ENCODE peak calls at places on chromosomes 5 and 9, in eight cellular contexts. G is AG04449; Z is A549; S is BJ; A is esophagus squamous epithelium; U is activated CD4-positive, alpha-beta T cell treated with anti-CD3 and anti-CD28 coated beads, Interleukin-2, amount 10 ng/mL, durations not matched to agents 7 days and 5 days; O is testis; D is astrocyte. L is an unnamed sample.

GRCh38 chr5:57816108-57816507 is 333.5 kb upstream of the ACTBL2 start:
- DNase-seq in A (no peak), G (peak), D (peak), S (peak), O (no peak), U (no peak), Z (peak), L (peak)

GRCh38 chr5:80245986-80246781 is 9.7 kb downstream of the SERINC5 start:
- DNase-seq in U (no peak), D (peak), Z (no peak), S (no peak), G (no peak), O (no peak), A (no peak), L (peak)

GRCh38 chr5:180026320-180026719 is 45.2 kb downstream of the RNF130 start:
- DNase-seq in G (no peak), U (no peak), Z (peak), S (no peak), D (peak), A (no peak), O (no peak), L (peak)

GRCh38 chr5:72510610-72511121 is 3.5 kb upstream of the ZNF366 start:
- DNase-seq in U (no peak), S (no peak), D (peak), G (no peak), A (no peak), Z (no peak), O (no peak), L (peak)

GRCh38 chr5:22928821-22929482 is 75.8 kb upstream of the CDH12 start:
- DNase-seq in A (no peak), O (peak), S (no peak), G (no peak), Z (no peak), D (no peak), U (no peak), L (no peak)

GRCh38 chr5:140312067-140312790 is 9.3 kb upstream of the PFDN1 start:
- DNase-seq in Z (peak), D (peak), G (peak), U (no peak), O (no peak), A (no peak), S (peak), L (peak)

GRCh38 chr9:120853198-120853597 is 10.5 kb upstream of the PSMD5 start:
- DNase-seq in O (no peak), D (no peak), A (no peak), S (no peak), G (no peak), Z (no peak), U (no peak), L (no peak)

GRCh38 chr5:119468286-119468685 is 16.0 kb downstream of the HSD17B4 start:
- DNase-seq in O (no peak), U (no peak), Z (no peak), S (no peak), D (no peak), A (no peak), G (no peak), L (no peak)

GRCh38 chr5:160312139-160312959 is at the start of gene CCNJL:
- DNase-seq in D (peak), O (peak), U (no peak), Z (peak), G (no peak), A (no peak), S (no peak), L (peak)

GRCh38 chr5:24364711-24365110 is 280.1 kb downstream of the CDH10 start:
- DNase-seq in D (no peak), U (no peak), Z (no peak), A (no peak), S (no peak), O (no peak), G (no peak), L (no peak)

GRCh38 chr5:135038829-135039525 is 4.9 kb upstream of the PITX1 start:
- DNase-seq in U (no peak), A (no peak), G (no peak), D (no peak), Z (no peak), S (no peak), O (no peak), L (no peak)

GRCh38 chr9:122158202-122158601 is 1.4 kb downstream of the NDUFA8 start:
- DNase-seq in S (no peak), G (no peak), D (peak), O (peak), Z (peak), A (no peak), U (peak), L (peak)

GRCh38 chr5:147750065-147750464 is 32.5 kb downstream of the JAKMIP2 start:
- DNase-seq in D (no peak), A (no peak), G (no peak), O (no peak), Z (no peak), U (no peak), S (no peak), L (no peak)

GRCh38 chr9:131799177-131799823 is 59.4 kb upstream of the RAPGEF1 start:
- DNase-seq in Z (peak), O (peak), D (peak), S (no peak), A (no peak), G (no peak), U (peak), L (peak)